ENCODE peak calls at places on chromosomes 7 and 10, in four cellular contexts. Y is HEK293T, G is EL, R is HAP-1. S is an unnamed sample.

GRCh38 chr10:79246209-79246581 is 101.1 kb upstream of the PPIF start:
- DNase-seq in Y (no peak), G (no peak), R (no peak), S (no peak)

GRCh38 chr7:112907658-112908057 is 117.5 kb upstream of the TMEM168 start:
- DNase-seq in Y (no peak), G (no peak), R (no peak), S (no peak)

GRCh38 chr10:88222878-88223277 is 359.5 kb downstream of the PTEN start:
- DNase-seq in Y (no peak), G (no peak), R (no peak), S (no peak)

GRCh38 chr10:44851881-44852280 is 59.3 kb upstream of the TMEM72 start:
- DNase-seq in Y (no peak), G (no peak), R (no peak), S (no peak)

GRCh38 chr10:14423111-14423744 is 92.5 kb upstream of the FRMD4A start:
- DNase-seq in Y (no peak), G (no peak), R (no peak), S (no peak)

GRCh38 chr7:134890246-134891240 is 95.8 kb upstream of the AGBL3 start:
- DNase-seq in Y (no peak), G (peak), R (no peak), S (no peak)

GRCh38 chr7:85716353-85716752 is 529.5 kb upstream of the SEMA3D start:
- DNase-seq in Y (no peak), G (no peak), R (no peak), S (no peak)

GRCh38 chr7:91772100-91772794 is 108.3 kb downstream of the MTERF1 start:
- DNase-seq in Y (no peak), G (no peak), R (no peak), S (no peak)

GRCh38 chr7:121546632-121547340 is 150.7 kb upstream of the FAM3C start:
- DNase-seq in Y (no peak), G (no peak), R (no peak), S (no peak)

GRCh38 chr7:96021533-96021932 is 249.2 kb downstream of the DYNC1I1 start:
- DNase-seq in Y (no peak), G (peak), R (no peak), S (no peak)

GRCh38 chr7:23394828-23395227 is 75.5 kb downstream of the IGF2BP3 start:
- DNase-seq in Y (no peak), G (no peak), R (no peak), S (peak)

GRCh38 chr10:75910032-75910431 is 478.6 kb downstream of the LRMDA start:
- DNase-seq in Y (no peak), G (no peak), R (no peak), S (no peak)

GRCh38 chr7:114104035-114104434 is 185.2 kb upstream of the PPP1R3A start:
- DNase-seq in Y (no peak), G (no peak), R (no peak), S (no peak)

S was measured in D341Med.